ENCODE peak calls at places on chromosomes 7 and 10, in eight cellular contexts. X, N, C, J, H, F, Q and O are unnamed samples.
A peak's percentile ranks its signal among the peaks of the same experiment; 100 is the strongest.

GRCh38 chr7:105876964-105877601 is 684 bp upstream of the ATXN7L1 start:
- DNase-seq in X (peak; percentile 32), N (peak; percentile 62), C (peak; percentile 51), J (peak; percentile 68), H (no peak), F (peak; percentile 27), Q (peak; percentile 83), O (no peak)

GRCh38 chr10:79244068-79244442 is 103.2 kb upstream of the PPIF start:
- DNase-seq in X (no peak), N (no peak), C (no peak), J (no peak), H (no peak), F (no peak), Q (no peak), O (no peak)

GRCh38 chr10:20635545-20635944 is 261.6 kb downstream of the NEBL start:
- DNase-seq in X (no peak), N (no peak), C (no peak), J (no peak), H (no peak), F (no peak), Q (no peak), O (no peak)

GRCh38 chr10:37860494-37861190 is 3.2 kb upstream of the ZNF248 start:
- DNase-seq in X (peak; percentile 68), N (peak; percentile 44), C (no peak), J (peak; percentile 27), H (no peak), F (no peak), Q (no peak), O (no peak)

GRCh38 chr7:24587853-24588252 is 14.6 kb downstream of the PALS2 start:
- DNase-seq in X (no peak), N (no peak), C (peak; percentile 40), J (peak; percentile 34), H (no peak), F (no peak), Q (peak; percentile 86), O (no peak)

GRCh38 chr10:125694874-125695273 is 11.9 kb upstream of the TEX36 start:
- DNase-seq in X (peak; percentile 95), N (peak; percentile 79), C (no peak), J (peak; percentile 71), H (no peak), F (no peak), Q (no peak), O (no peak)

GRCh38 chr10:18145652-18146051 is 5.4 kb downstream of the CACNB2 start:
- DNase-seq in X (peak; percentile 25), N (peak; percentile 72), C (no peak), J (no peak), H (no peak), F (no peak), Q (no peak), O (no peak)

GRCh38 chr7:42359946-42360345 is 122.9 kb upstream of the GLI3 start:
- DNase-seq in X (no peak), N (no peak), C (no peak), J (no peak), H (no peak), F (no peak), Q (no peak), O (no peak)

GRCh38 chr7:157522189-157522588 is 185.4 kb downstream of the DNAJB6 start:
- DNase-seq in X (no peak), N (no peak), C (no peak), J (no peak), H (peak; percentile 31), F (no peak), Q (peak; percentile 33), O (no peak)

GRCh38 chr10:70974351-70974901 is 86.1 kb upstream of the PCBD1 start:
- DNase-seq in X (peak; percentile 61), N (peak; percentile 16), C (no peak), J (no peak), H (no peak), F (no peak), Q (peak; percentile 75), O (no peak)

GRCh38 chr10:35642023-35642792 is at the start of gene FZD8:
- DNase-seq in X (peak; percentile 91), N (peak; percentile 95), C (peak; percentile 95), J (peak; percentile 92), H (peak; percentile 92), F (peak; percentile 93), Q (peak; percentile 98), O (peak; percentile 90)

GRCh38 chr7:36227223-36227622 is 74.2 kb downstream of the EEPD1 start:
- DNase-seq in X (peak; percentile 81), N (peak; percentile 55), C (no peak), J (no peak), H (no peak), F (peak; percentile 31), Q (no peak), O (peak; percentile 54)

GRCh38 chr10:122348512-122348911 is 26.0 kb upstream of the PLEKHA1 start:
- DNase-seq in X (peak; percentile 61), N (no peak), C (peak; percentile 60), J (no peak), H (no peak), F (no peak), Q (no peak), O (no peak)

GRCh38 chr7:29453022-29453421 is 110.6 kb upstream of the PRR15 start:
- DNase-seq in X (no peak), N (peak; percentile 19), C (no peak), J (no peak), H (no peak), F (no peak), Q (no peak), O (no peak)

GRCh38 chr7:33494473-33494872 is 365.1 kb downstream of the BBS9 start:
- DNase-seq in X (no peak), N (no peak), C (no peak), J (no peak), H (no peak), F (no peak), Q (no peak), O (no peak)

GRCh38 chr7:36895112-36895511 is 170.8 kb upstream of the AOAH start:
- DNase-seq in X (peak; percentile 61), N (peak; percentile 18), C (no peak), J (no peak), H (no peak), F (no peak), Q (no peak), O (no peak)

GRCh38 chr7:90788057-90788456 is 191.9 kb downstream of the CDK14 start:
- DNase-seq in X (peak; percentile 42), N (peak; percentile 34), C (no peak), J (no peak), H (no peak), F (peak; percentile 21), Q (peak; percentile 55), O (no peak)

GRCh38 chr7:6385909-6386560 is 61.7 kb downstream of the DAGLB start:
- DNase-seq in X (no peak), N (no peak), C (no peak), J (no peak), H (no peak), F (no peak), Q (no peak), O (no peak)
- H3K4me3 ChIP-seq in X (no peak overlapping the region), N (no peak overlapping the region), C (no peak overlapping the region), J (peak overlapping the region; percentile 3), H (no peak overlapping the region), F (no peak overlapping the region), Q (no peak overlapping the region), O (no peak overlapping the region)

DNA sequence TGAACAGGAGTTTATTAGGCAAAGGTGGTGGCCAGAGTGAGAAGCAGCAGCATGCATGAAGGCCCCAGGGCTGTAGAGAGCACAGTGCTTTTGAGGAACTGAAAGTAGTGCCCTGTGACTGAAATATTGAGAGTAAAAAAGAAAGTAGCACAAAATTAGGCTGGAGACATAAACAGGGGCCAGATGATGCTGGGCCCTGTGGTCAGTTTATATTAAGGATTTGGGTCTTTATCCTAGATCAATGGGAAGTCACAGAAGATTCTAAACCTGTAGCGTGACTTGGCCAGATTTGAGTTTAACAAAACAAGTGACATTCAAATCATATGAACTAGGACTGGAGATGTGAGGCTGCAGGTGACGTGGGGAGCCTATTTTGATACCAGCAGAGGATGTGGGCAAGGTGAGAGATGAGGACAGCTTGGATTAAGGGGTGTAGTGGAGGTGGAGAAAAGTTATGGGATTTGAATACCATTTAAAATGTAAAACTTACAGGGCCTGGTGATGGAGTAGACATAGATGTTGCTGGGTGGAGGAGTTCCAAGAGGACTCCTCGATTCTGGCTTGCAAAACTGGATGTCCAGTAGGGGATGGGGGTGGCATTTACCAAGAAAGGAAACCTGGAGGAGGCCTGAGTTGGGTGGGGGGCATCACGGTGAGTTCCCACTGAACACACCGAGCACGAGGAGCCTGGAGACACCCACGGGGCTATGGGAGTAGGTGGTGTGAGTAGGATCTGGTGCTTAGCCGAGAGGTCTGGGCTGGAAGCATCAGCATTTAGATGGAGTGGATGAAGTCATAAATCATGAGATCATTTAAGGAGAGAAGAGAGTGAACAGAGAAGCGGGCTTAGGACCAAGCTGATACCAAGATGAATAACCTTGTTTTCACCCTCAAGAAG is 52.8 kb downstream of the HHEX start:
- DNase-seq in X (no peak), N (no peak), C (no peak), J (no peak), H (no peak), F (no peak), Q (no peak), O (no peak)
- H3K27ac ChIP-seq in X (no peak overlapping the region), N (no peak overlapping the region), C (no peak overlapping the region), J (no peak overlapping the region), H (no peak overlapping the region), F (no peak overlapping the region), Q (no peak overlapping the region), O (no peak overlapping the region)

GRCh38 chr7:47479821-47480575 is 101.9 kb downstream of the TNS3 start:
- DNase-seq in X (no peak), N (no peak), C (no peak), J (no peak), H (no peak), F (no peak), Q (no peak), O (no peak)

GRCh38 chr7:47483604-47484273 is 98.2 kb downstream of the TNS3 start:
- DNase-seq in X (peak; percentile 40), N (peak; percentile 49), C (no peak), J (no peak), H (no peak), F (no peak), Q (peak; percentile 55), O (no peak)

GRCh38 chr7:47480576-47481538 is 101.1 kb downstream of the TNS3 start:
- DNase-seq in X (no peak), N (no peak), C (no peak), J (no peak), H (no peak), F (no peak), Q (peak; percentile 61), O (no peak)

GRCh38 chr7:47482013-47482761 is 99.7 kb downstream of the TNS3 start:
- DNase-seq in X (peak; percentile 98), N (peak; percentile 80), C (no peak), J (no peak), H (no peak), F (peak; percentile 57), Q (no peak), O (peak; percentile 92)

DNA sequence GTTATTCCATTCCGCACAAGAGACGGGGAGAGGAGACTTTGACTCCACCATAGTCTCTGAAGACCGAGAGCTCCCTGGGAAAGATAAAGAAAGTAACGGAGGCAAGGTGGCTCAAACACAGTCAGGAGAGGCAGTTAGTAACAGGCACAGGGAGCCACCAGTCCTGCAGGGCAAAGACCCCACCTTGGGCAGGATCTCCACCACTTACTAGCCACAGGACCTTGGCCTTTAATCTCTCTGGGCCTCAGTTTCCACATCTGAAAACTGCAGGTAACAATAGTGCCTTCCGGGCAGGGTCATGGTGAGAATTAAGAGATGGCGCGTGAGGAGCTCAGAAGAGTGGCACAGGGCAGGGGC is 100.3 kb downstream of the TNS3 start:
- DNase-seq in X (no peak), N (no peak), C (no peak), J (no peak), H (no peak), F (no peak), Q (no peak), O (no peak)
- H3K4me3 ChIP-seq in X (no peak overlapping the region), N (no peak overlapping the region), C (no peak overlapping the region), J (no peak overlapping the region), H (no peak overlapping the region), F (no peak overlapping the region), Q (no peak overlapping the region), O (no peak overlapping the region)

GRCh38 chr7:113099284-113099919 is 12.8 kb upstream of the GPR85 start:
- DNase-seq in X (no peak), N (peak; percentile 6), C (no peak), J (no peak), H (no peak), F (no peak), Q (no peak), O (no peak)
- H3K27ac ChIP-seq in X (no peak overlapping the region), N (no peak overlapping the region), C (no peak overlapping the region), J (no peak overlapping the region), H (no peak overlapping the region), F (no peak overlapping the region), Q (no peak overlapping the region), O (no peak overlapping the region)